ENCODE peak calls at places on chromosomes 12 and 14, in nine cellular contexts. R, N, I, Q, O, T, F, X and U are unnamed samples.

GRCh38 chr12:93778306-93778705 is 101.1 kb downstream of the CRADD start:
- DNase-seq in T (no peak), R (no peak), F (no peak), Q (peak; percentile 73), N (no peak), I (no peak), O (no peak), X (no peak), U (no peak)

GRCh38 chr14:68458840-68459469 is 333.9 kb downstream of the ZFP36L1 start:
- DNase-seq in Q (peak; percentile 55), T (peak; percentile 60), O (peak; percentile 78), R (peak; percentile 69), F (peak; percentile 81), X (no peak), N (no peak), I (no peak), U (no peak)

GRCh38 chr12:128662106-128662505 is 161.7 kb downstream of the SLC15A4 start:
- DNase-seq in Q (no peak), T (peak; percentile 81), N (no peak), I (no peak), O (no peak), X (no peak), R (peak; percentile 97), F (peak; percentile 37), U (no peak)

GRCh38 chr12:58668831-58669230 is 251.5 kb downstream of the LRIG3 start:
- DNase-seq in N (no peak), Q (no peak), F (no peak), I (no peak), R (no peak), X (no peak), T (no peak), O (no peak), U (no peak)

GRCh38 chr14:105093426-105094192 is 28.4 kb upstream of the GPR132 start:
- DNase-seq in N (peak; percentile 53), T (no peak), F (peak; percentile 55), X (peak; percentile 40), O (peak; percentile 84), I (no peak), Q (peak; percentile 81), R (no peak), U (peak; percentile 87)

GRCh38 chr12:5201554-5202243 is 158.0 kb downstream of the KCNA5 start:
- DNase-seq in I (peak; percentile 73), T (no peak), O (no peak), X (no peak), R (peak; percentile 7), F (no peak), N (no peak), Q (peak; percentile 49), U (no peak)

GRCh38 chr14:68656452-68656851 is 136.4 kb downstream of the ZFP36L1 start:
- DNase-seq in X (no peak), T (no peak), R (no peak), Q (no peak), I (no peak), N (no peak), F (no peak), O (no peak), U (no peak)

GRCh38 chr12:67025543-67026114 is 243.5 kb upstream of the CAND1 start:
- DNase-seq in I (no peak), N (peak; percentile 47), T (peak; percentile 27), Q (no peak), O (peak; percentile 80), F (no peak), X (no peak), R (peak; percentile 36), U (peak; percentile 58)

GRCh38 chr14:106276326-106277267 is 750.2 kb downstream of the TMEM121 start:
- DNase-seq in Q (no peak), I (no peak), F (no peak), X (no peak), T (no peak), N (peak; percentile 11), R (no peak), O (no peak), U (peak; percentile 55)

GRCh38 chr14:78170203-78170602 is at the start of gene NRXN3:
- DNase-seq in F (no peak), X (no peak), Q (no peak), I (peak; percentile 66), N (no peak), R (peak; percentile 73), T (no peak), O (no peak), U (no peak)

GRCh38 chr12:88952543-88952942 is 372.3 kb upstream of the KITLG start:
- DNase-seq in T (no peak), I (no peak), F (peak; percentile 56), O (no peak), X (no peak), Q (no peak), R (no peak), N (no peak), U (no peak)

GRCh38 chr14:35385042-35385839 is 19.3 kb downstream of the NFKBIA start:
- DNase-seq in X (no peak), I (peak; percentile 90), N (no peak), O (no peak), T (peak; percentile 84), F (peak; percentile 90), Q (peak; percentile 85), R (peak; percentile 70), U (no peak)

GRCh38 chr14:73725116-73726024 is 11.2 kb upstream of the PNMA1 start:
- DNase-seq in I (no peak), Q (no peak), X (no peak), R (no peak), O (no peak), T (no peak), N (no peak), F (no peak), U (peak; percentile 44)

GRCh38 chr14:98582276-98582675 is 689.7 kb downstream of the BCL11B start:
- DNase-seq in F (no peak), I (no peak), O (no peak), N (no peak), R (no peak), X (no peak), Q (no peak), T (no peak), U (no peak)

GRCh38 chr12:121637231-121637914 is 11.0 kb downstream of the ORAI1 start:
- DNase-seq in I (no peak), N (peak; percentile 27), R (no peak), T (no peak), O (no peak), Q (peak; percentile 33), F (no peak), X (no peak), U (peak; percentile 79)

GRCh38 chr12:54959291-54960018 is 25.1 kb downstream of the TESPA1 start:
- DNase-seq in T (no peak), I (no peak), Q (no peak), N (no peak), R (no peak), X (no peak), F (no peak), O (no peak), U (peak; percentile 42)

GRCh38 chr12:119486599-119487154 is 106.9 kb upstream of the TMEM233 start:
- DNase-seq in I (peak; percentile 25), R (no peak), X (no peak), T (peak; percentile 31), O (no peak), N (no peak), F (no peak), Q (no peak), U (no peak)

GRCh38 chr12:4664111-4664510 is 15.2 kb downstream of the NDUFA9 start:
- DNase-seq in T (no peak), R (no peak), F (no peak), Q (no peak), X (no peak), N (no peak), I (no peak), O (no peak), U (no peak)

GRCh38 chr14:20976291-20976690 is 13.5 kb upstream of the METTL17 start:
- DNase-seq in I (no peak), R (no peak), Q (no peak), X (no peak), O (no peak), F (no peak), T (no peak), N (no peak), U (no peak)

GRCh38 chr14:61025239-61026223 is 44.5 kb downstream of the SLC38A6 start:
- DNase-seq in T (peak; percentile 74), N (peak; percentile 38), F (peak; percentile 74), I (peak; percentile 9), O (peak; percentile 39), R (peak; percentile 83), X (peak; percentile 4), Q (peak; percentile 46), U (peak; percentile 66)

GRCh38 chr12:57838594-57839302 is 7.8 kb downstream of the CTDSP2 start:
- DNase-seq in T (no peak), R (no peak), N (no peak), X (no peak), I (no peak), F (no peak), Q (no peak), O (no peak), U (peak; percentile 75)

GRCh38 chr14:27181304-27181703 is 583.5 kb upstream of the NOVA1 start:
- DNase-seq in F (no peak), Q (no peak), T (no peak), X (no peak), I (no peak), O (no peak), R (no peak), N (no peak), U (no peak)

GRCh38 chr14:73237786-73238261 is 518 bp downstream of the PAPLN start:
- DNase-seq in O (no peak), Q (no peak), I (no peak), T (no peak), N (no peak), R (peak; percentile 7), F (no peak), X (no peak), U (no peak)